ENCODE peak calls at places on chromosomes 16 and 17, in five cellular contexts. One of them, this sample, is unnamed.

GRCh38 chr16:89422527-89422904 is 67.8 kb downstream of the ANKRD11 start:
- DNase-seq in non-pigmented ciliary epithelial cell: peak
- DNase-seq in dermis microvascular lymphatic vessel endothelial cell: no peak
- DNase-seq in RCC 7860: peak
- DNase-seq in myocyte: peak
- DNase-seq in this sample: peak

GRCh38 chr17:19897901-19898300 is 30.2 kb upstream of the ULK2 start:
- DNase-seq in dermis microvascular lymphatic vessel endothelial cell: no peak
- DNase-seq in non-pigmented ciliary epithelial cell: peak
- DNase-seq in myocyte: no peak
- DNase-seq in RCC 7860: no peak
- DNase-seq in this sample: peak

GRCh38 chr17:46154151-46154816 is 38.9 kb downstream of the KANSL1 start:
- DNase-seq in RCC 7860: no peak
- DNase-seq in dermis microvascular lymphatic vessel endothelial cell: no peak
- DNase-seq in myocyte: peak
- DNase-seq in non-pigmented ciliary epithelial cell: no peak
- DNase-seq in this sample: no peak

GRCh38 chr16:22189473-22190168 is 16.5 kb upstream of the EEF2K start:
- DNase-seq in RCC 7860: peak
- DNase-seq in myocyte: no peak
- DNase-seq in dermis microvascular lymphatic vessel endothelial cell: peak
- DNase-seq in non-pigmented ciliary epithelial cell: no peak
- DNase-seq in this sample: no peak

GRCh38 chr17:31645351-31645750 is 213.7 kb downstream of the COPRS start:
- DNase-seq in RCC 7860: no peak
- DNase-seq in myocyte: no peak
- DNase-seq in dermis microvascular lymphatic vessel endothelial cell: no peak
- DNase-seq in non-pigmented ciliary epithelial cell: no peak
- DNase-seq in this sample: no peak

GRCh38 chr17:64319531-64319930 is 56.5 kb upstream of the TEX2 start:
- DNase-seq in myocyte: no peak
- DNase-seq in RCC 7860: no peak
- DNase-seq in dermis microvascular lymphatic vessel endothelial cell: no peak
- DNase-seq in non-pigmented ciliary epithelial cell: no peak
- DNase-seq in this sample: no peak

GRCh38 chr16:84109598-84110325 is 7.0 kb downstream of the MBTPS1 start:
- DNase-seq in myocyte: peak
- DNase-seq in RCC 7860: no peak
- DNase-seq in non-pigmented ciliary epithelial cell: no peak
- DNase-seq in dermis microvascular lymphatic vessel endothelial cell: no peak
- DNase-seq in this sample: no peak

GRCh38 chr16:80974649-80975376 is 31.9 kb downstream of the CMC2 start:
- DNase-seq in dermis microvascular lymphatic vessel endothelial cell: no peak
- DNase-seq in non-pigmented ciliary epithelial cell: no peak
- DNase-seq in myocyte: peak
- DNase-seq in RCC 7860: no peak
- DNase-seq in this sample: no peak

GRCh38 chr17:57261084-57261461 is 4.8 kb downstream of the MSI2 start:
- DNase-seq in RCC 7860: no peak
- DNase-seq in myocyte: no peak
- DNase-seq in dermis microvascular lymphatic vessel endothelial cell: no peak
- DNase-seq in non-pigmented ciliary epithelial cell: no peak
- DNase-seq in this sample: no peak

GRCh38 chr17:77404812-77405581 is 264.2 kb downstream of the SEC14L1 start:
- DNase-seq in myocyte: peak
- DNase-seq in non-pigmented ciliary epithelial cell: no peak
- DNase-seq in dermis microvascular lymphatic vessel endothelial cell: peak
- DNase-seq in RCC 7860: peak
- DNase-seq in this sample: peak

GRCh38 chr17:39750131-39751015 is 12.6 kb downstream of the GRB7 start:
- DNase-seq in non-pigmented ciliary epithelial cell: no peak
- DNase-seq in RCC 7860: no peak
- DNase-seq in dermis microvascular lymphatic vessel endothelial cell: no peak
- DNase-seq in myocyte: peak
- DNase-seq in this sample: no peak

GRCh38 chr16:57475711-57476339 is 10.5 kb downstream of the DOK4 start:
- DNase-seq in myocyte: no peak
- DNase-seq in dermis microvascular lymphatic vessel endothelial cell: peak
- DNase-seq in non-pigmented ciliary epithelial cell: no peak
- DNase-seq in RCC 7860: no peak
- DNase-seq in this sample: peak

GRCh38 chr17:57988301-57989010 is 402 bp upstream of the VEZF1 start:
- DNase-seq in RCC 7860: peak
- DNase-seq in myocyte: peak
- DNase-seq in dermis microvascular lymphatic vessel endothelial cell: no peak
- DNase-seq in non-pigmented ciliary epithelial cell: no peak
- DNase-seq in this sample: peak

GRCh38 chr17:40027614-40028012 is 12.4 kb downstream of the CSF3 start:
- DNase-seq in non-pigmented ciliary epithelial cell: no peak
- DNase-seq in RCC 7860: no peak
- DNase-seq in dermis microvascular lymphatic vessel endothelial cell: no peak
- DNase-seq in myocyte: no peak
- DNase-seq in this sample: no peak

GRCh38 chr17:45787656-45788055 is 3.5 kb downstream of the CRHR1 start:
- DNase-seq in myocyte: no peak
- DNase-seq in non-pigmented ciliary epithelial cell: no peak
- DNase-seq in RCC 7860: no peak
- DNase-seq in dermis microvascular lymphatic vessel endothelial cell: no peak
- DNase-seq in this sample: no peak

GRCh38 chr17:82732118-82732743 is 3.2 kb upstream of the FN3K start:
- DNase-seq in RCC 7860: no peak
- DNase-seq in non-pigmented ciliary epithelial cell: no peak
- DNase-seq in dermis microvascular lymphatic vessel endothelial cell: no peak
- DNase-seq in myocyte: no peak
- DNase-seq in this sample: no peak

GRCh38 chr17:38324732-38325131 is 19.0 kb downstream of the GPR179 start:
- DNase-seq in RCC 7860: no peak
- DNase-seq in myocyte: no peak
- DNase-seq in non-pigmented ciliary epithelial cell: no peak
- DNase-seq in dermis microvascular lymphatic vessel endothelial cell: no peak
- DNase-seq in this sample: no peak

GRCh38 chr17:34850023-34850422 is 111.2 kb downstream of the CCT6B start:
- DNase-seq in non-pigmented ciliary epithelial cell: no peak
- DNase-seq in dermis microvascular lymphatic vessel endothelial cell: no peak
- DNase-seq in RCC 7860: no peak
- DNase-seq in myocyte: no peak
- DNase-seq in this sample: no peak

GRCh38 chr17:28145348-28145747 is 102.9 kb downstream of the NLK start:
- DNase-seq in dermis microvascular lymphatic vessel endothelial cell: no peak
- DNase-seq in non-pigmented ciliary epithelial cell: no peak
- DNase-seq in myocyte: peak
- DNase-seq in RCC 7860: no peak
- DNase-seq in this sample: peak

GRCh38 chr17:64739316-64740058 is 77.4 kb upstream of the SMURF2 start:
- DNase-seq in RCC 7860: no peak
- DNase-seq in dermis microvascular lymphatic vessel endothelial cell: no peak
- DNase-seq in myocyte: no peak
- DNase-seq in non-pigmented ciliary epithelial cell: no peak
- DNase-seq in this sample: no peak

GRCh38 chr17:6361733-6362132 is 73.2 kb downstream of the AIPL1 start:
- DNase-seq in myocyte: no peak
- DNase-seq in RCC 7860: no peak
- DNase-seq in non-pigmented ciliary epithelial cell: no peak
- DNase-seq in dermis microvascular lymphatic vessel endothelial cell: peak
- DNase-seq in this sample: no peak

GRCh38 chr16:15946257-15947044 is 3.0 kb upstream of the ABCC1 start:
- DNase-seq in non-pigmented ciliary epithelial cell: peak
- DNase-seq in myocyte: no peak
- DNase-seq in RCC 7860: no peak
- DNase-seq in dermis microvascular lymphatic vessel endothelial cell: no peak
- DNase-seq in this sample: peak

GRCh38 chr16:76787394-76787793 is 403.6 kb upstream of the MON1B start:
- DNase-seq in dermis microvascular lymphatic vessel endothelial cell: no peak
- DNase-seq in myocyte: no peak
- DNase-seq in non-pigmented ciliary epithelial cell: no peak
- DNase-seq in RCC 7860: no peak
- DNase-seq in this sample: no peak

GRCh38 chr16:68345958-68346635 is 35.3 kb downstream of the PRMT7 start:
- DNase-seq in RCC 7860: no peak
- DNase-seq in non-pigmented ciliary epithelial cell: no peak
- DNase-seq in myocyte: no peak
- DNase-seq in dermis microvascular lymphatic vessel endothelial cell: no peak
- DNase-seq in this sample: no peak

GRCh38 chr16:19330801-19331484 is 45.4 kb downstream of the CLEC19A start:
- DNase-seq in myocyte: peak
- DNase-seq in RCC 7860: peak
- DNase-seq in non-pigmented ciliary epithelial cell: no peak
- DNase-seq in dermis microvascular lymphatic vessel endothelial cell: no peak
- DNase-seq in this sample: peak

GRCh38 chr17:45093444-45094110 is 32.5 kb downstream of the NMT1 start:
- DNase-seq in myocyte: peak
- DNase-seq in dermis microvascular lymphatic vessel endothelial cell: no peak
- DNase-seq in non-pigmented ciliary epithelial cell: no peak
- DNase-seq in RCC 7860: no peak
- DNase-seq in this sample: no peak

GRCh38 chr17:55564077-55564476 is 52.8 kb upstream of the SMIM36 start:
- DNase-seq in RCC 7860: no peak
- DNase-seq in myocyte: peak
- DNase-seq in dermis microvascular lymphatic vessel endothelial cell: no peak
- DNase-seq in non-pigmented ciliary epithelial cell: no peak
- DNase-seq in this sample: no peak